ENCODE peak calls at places on chromosomes 12 and 14, in seven cellular contexts. L is K562, C is IMR-90, Y is MM.1S, E is ovary, G is sigmoid colon, U is HAP-1. T is an unnamed sample.

GRCh38 chr14:25049127-25049558 is 804 bp downstream of the STXBP6 start:
- DNase-seq in E (no peak), Y (no peak), G (peak; percentile 72), C (no peak), U (no peak), L (no peak), T (peak; percentile 14)

GRCh38 chr12:108302471-108303311 is 36.4 kb downstream of the CMKLR1 start:
- DNase-seq in U (peak; percentile 11), Y (no peak), E (peak; percentile 19), L (no peak), C (no peak), G (peak; percentile 92), T (peak; percentile 34)

GRCh38 chr12:109554761-109555160 is 18.5 kb downstream of the MMAB start:
- DNase-seq in U (no peak), L (no peak), G (no peak), C (no peak), E (no peak), Y (no peak), T (no peak)

GRCh38 chr12:20646239-20646827 is 48.8 kb upstream of the SLCO1C1 start:
- DNase-seq in L (no peak), G (no peak), E (no peak), C (peak; percentile 60), U (no peak), Y (peak; percentile 39), T (peak; percentile 65)

GRCh38 chr14:89444044-89444443 is 27.0 kb upstream of the FOXN3 start:
- DNase-seq in E (no peak), C (no peak), G (peak; percentile 12), Y (no peak), U (no peak), L (no peak), T (no peak)

GRCh38 chr12:82688035-82688501 is 1.4 kb downstream of the TMTC2 start:
- DNase-seq in E (no peak), L (no peak), Y (peak; percentile 16), C (no peak), U (no peak), G (no peak), T (peak; percentile 23)

GRCh38 chr12:76426160-76426559 is 77.9 kb upstream of the BBS10 start:
- DNase-seq in U (no peak), C (no peak), L (no peak), Y (no peak), G (no peak), E (no peak), T (no peak)

GRCh38 chr12:8446642-8447547 is 8.9 kb upstream of the CLEC6A start:
- DNase-seq in E (no peak), C (no peak), U (no peak), L (no peak), Y (no peak), G (no peak), T (no peak)

GRCh38 chr12:49334226-49334625 is 2.8 kb downstream of the C1QL4 start:
- DNase-seq in C (no peak), Y (no peak), L (no peak), E (no peak), U (peak; percentile 9), G (peak; percentile 24), T (no peak)

GRCh38 chr14:106657460-106657859 is 1131.1 kb downstream of the TMEM121 start:
- DNase-seq in G (no peak), U (no peak), L (no peak), Y (peak; percentile 49), C (no peak), E (no peak), T (no peak)

GRCh38 chr14:75566321-75566720 is 12.1 kb upstream of the FLVCR2 start:
- DNase-seq in E (no peak), C (no peak), G (no peak), Y (no peak), U (no peak), L (no peak), T (no peak)

GRCh38 chr14:77039285-77040058 is 11.0 kb upstream of the IRF2BPL start:
- DNase-seq in E (no peak), G (no peak), C (peak; percentile 69), L (no peak), U (peak; percentile 35), Y (no peak), T (peak; percentile 74)
- H3K4me3 ChIP-seq in E (peak overlapping the region; percentile 23), G (peak overlapping the region; percentile 33), C (peak overlapping the region; percentile 5), L (peak overlapping the region; percentile 30), U (peak overlapping the region; percentile 14), Y (peak overlapping the region; percentile 41), T (no peak overlapping the region)

GRCh38 chr12:4031703-4032291 is 158.6 kb upstream of the PARP11 start:
- DNase-seq in Y (no peak), G (peak; percentile 74), E (no peak), U (no peak), C (peak; percentile 20), L (no peak), T (peak; percentile 62)
- H3K4me3 ChIP-seq in Y (no peak overlapping the region), G (peak overlapping the region; percentile 59), E (peak overlapping the region; percentile 20), U (no peak overlapping the region), C (no peak overlapping the region), L (no peak overlapping the region), T (no peak overlapping the region)

GRCh38 chr12:128180166-128180565 is 86.8 kb upstream of the TMEM132C start:
- DNase-seq in G (no peak), E (no peak), U (no peak), Y (no peak), L (no peak), C (no peak), T (no peak)

GRCh38 chr12:128178971-128179370 is 88.0 kb upstream of the TMEM132C start:
- DNase-seq in Y (no peak), E (no peak), C (no peak), L (no peak), U (no peak), G (no peak), T (no peak)

DNA sequence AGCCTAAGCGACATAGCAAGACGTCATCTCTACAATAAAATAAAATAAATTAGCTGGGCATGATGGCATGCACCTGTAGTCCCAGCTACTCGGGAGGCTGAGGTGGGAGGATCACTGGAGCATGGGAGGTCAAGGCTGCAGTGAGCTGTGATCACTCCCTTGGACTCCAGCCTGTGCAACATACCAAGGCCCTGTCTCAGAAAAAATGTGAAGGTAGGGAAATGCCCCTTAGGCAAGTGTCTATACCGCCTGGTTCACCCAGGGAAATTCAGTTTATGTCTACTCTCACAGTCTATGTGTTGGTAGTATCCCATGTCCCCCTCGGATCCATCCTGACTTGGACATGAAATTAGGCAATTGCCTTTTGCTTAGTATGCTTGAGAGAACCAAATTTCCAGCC is 88.4 kb upstream of the TMEM132C start:
- DNase-seq in L (no peak), E (no peak), U (no peak), C (no peak), Y (no peak), G (no peak), T (no peak)
- H3K4me3 ChIP-seq in L (no peak overlapping the region), E (no peak overlapping the region), U (no peak overlapping the region), C (no peak overlapping the region), Y (no peak overlapping the region), G (no peak overlapping the region), T (no peak overlapping the region)

GRCh38 chr14:55053018-55053417 is 1.6 kb downstream of the MAPK1IP1L start:
- DNase-seq in C (no peak), Y (no peak), U (no peak), L (no peak), G (no peak), E (no peak), T (no peak)
- H3K4me3 ChIP-seq in C (peak overlapping the region; percentile 79), Y (peak overlapping the region; percentile 93), U (peak overlapping the region; percentile 100), L (peak overlapping the region; percentile 97), G (peak overlapping the region; percentile 93), E (no peak overlapping the region), T (peak overlapping the region; percentile 85)

DNA sequence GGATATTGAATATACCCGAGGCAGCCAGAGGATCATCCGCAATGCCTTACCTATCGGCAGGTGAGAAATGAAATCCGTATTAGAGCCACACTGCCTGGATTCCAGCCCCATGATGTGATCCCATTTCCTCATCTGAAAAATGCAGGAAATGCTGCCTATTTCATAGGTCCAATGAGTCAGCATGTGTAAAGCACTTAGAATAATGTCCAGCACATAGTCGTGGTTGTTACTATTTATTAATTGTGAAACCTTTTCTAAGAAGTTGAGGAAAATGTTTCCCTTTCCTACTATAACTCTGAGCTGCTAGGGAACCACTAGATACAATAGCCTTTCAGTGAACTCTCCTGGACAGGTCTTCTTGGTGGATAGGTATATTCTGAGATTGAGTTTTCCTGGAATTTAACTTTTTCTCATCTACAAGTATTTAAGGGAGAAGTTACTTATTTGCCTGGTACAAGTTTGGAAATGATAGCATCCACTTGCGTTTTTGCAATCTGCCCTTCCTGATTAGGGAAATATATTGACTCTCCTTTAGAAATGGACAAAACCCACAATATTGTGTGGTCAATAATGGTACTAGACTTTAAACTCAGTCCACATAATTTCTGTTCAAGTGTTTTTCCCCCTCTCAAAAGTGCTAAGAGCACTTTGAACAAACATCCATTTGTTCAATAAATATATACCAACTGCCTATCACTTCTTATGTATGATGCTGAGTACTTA is 12.2 kb downstream of the POLR3B start:
- DNase-seq in L (no peak), E (no peak), U (no peak), C (peak; percentile 88), G (no peak), Y (no peak), T (peak; percentile 77)
- H3K4me3 ChIP-seq in L (no peak overlapping the region), E (no peak overlapping the region), U (no peak overlapping the region), C (no peak overlapping the region), G (no peak overlapping the region), Y (no peak overlapping the region), T (no peak overlapping the region)

GRCh38 chr14:60253649-60254048 is 4.6 kb downstream of the PPM1A start:
- DNase-seq in G (no peak), E (no peak), L (no peak), C (no peak), U (no peak), Y (no peak), T (no peak)

GRCh38 chr14:60257862-60258261 is 8.8 kb downstream of the PPM1A start:
- DNase-seq in U (no peak), G (no peak), E (no peak), L (no peak), Y (no peak), C (no peak), T (no peak)

GRCh38 chr14:60251877-60252276 is 2.9 kb downstream of the PPM1A start:
- DNase-seq in E (no peak), C (no peak), U (no peak), Y (no peak), G (no peak), L (no peak), T (no peak)

GRCh38 chr14:60252630-60253029 is 3.6 kb downstream of the PPM1A start:
- DNase-seq in C (no peak), G (no peak), L (no peak), U (no peak), E (no peak), Y (no peak), T (no peak)

GRCh38 chr14:60254176-60254575 is 5.2 kb downstream of the PPM1A start:
- DNase-seq in L (no peak), E (no peak), U (peak; percentile 19), Y (no peak), C (no peak), G (no peak), T (no peak)
- H3K4me3 ChIP-seq in L (no peak overlapping the region), E (no peak overlapping the region), U (no peak overlapping the region), Y (no peak overlapping the region), C (no peak overlapping the region), G (no peak overlapping the region), T (no peak overlapping the region)